ENCODE peak calls at places on chromosome 11, in six cellular contexts. K is thoracic aorta; E is OCI-LY7; O is brain microvascular endothelial cell; I is endodermal cell; Q is effector memory CD4-positive, alpha-beta T cell. N is an unnamed sample.

GRCh38 chr11:86741489-86742435 is 58.6 kb upstream of the PRSS23 start:
- DNase-seq in Q (no peak), O (peak), E (no peak), I (no peak), K (no peak), N (no peak)

GRCh38 chr11:7512525-7513209 is 1.1 kb upstream of the PPFIBP2 start:
- DNase-seq in K (peak), I (peak), O (no peak), E (peak), Q (no peak), N (peak)

GRCh38 chr11:76206327-76207081 is at the start of gene WNT11:
- DNase-seq in K (no peak), Q (no peak), I (peak), E (no peak), O (peak), N (peak)

GRCh38 chr11:123193742-123194141 is 1.3 kb downstream of the CLMP start:
- DNase-seq in I (no peak), K (no peak), E (no peak), O (no peak), Q (no peak), N (no peak)

GRCh38 chr11:113992459-113993105 is 17.7 kb downstream of the HTR3A start:
- DNase-seq in I (no peak), O (no peak), Q (no peak), K (no peak), E (no peak), N (peak)

GRCh38 chr11:88414385-88414861 is 76.9 kb upstream of the CTSC start:
- DNase-seq in Q (peak), I (no peak), O (peak), K (no peak), E (no peak), N (peak)

GRCh38 chr11:62104816-62105610 is 18.8 kb upstream of the INCENP start:
- DNase-seq in Q (no peak), O (no peak), E (no peak), K (no peak), I (no peak), N (no peak)

GRCh38 chr11:38345286-38345685 is 1747.2 kb upstream of the RAG2 start:
- DNase-seq in I (no peak), E (no peak), Q (no peak), O (peak), K (no peak), N (no peak)

GRCh38 chr11:91860661-91861060 is 364.0 kb upstream of the FAT3 start:
- DNase-seq in K (no peak), I (no peak), O (no peak), Q (no peak), E (no peak), N (no peak)

DNA sequence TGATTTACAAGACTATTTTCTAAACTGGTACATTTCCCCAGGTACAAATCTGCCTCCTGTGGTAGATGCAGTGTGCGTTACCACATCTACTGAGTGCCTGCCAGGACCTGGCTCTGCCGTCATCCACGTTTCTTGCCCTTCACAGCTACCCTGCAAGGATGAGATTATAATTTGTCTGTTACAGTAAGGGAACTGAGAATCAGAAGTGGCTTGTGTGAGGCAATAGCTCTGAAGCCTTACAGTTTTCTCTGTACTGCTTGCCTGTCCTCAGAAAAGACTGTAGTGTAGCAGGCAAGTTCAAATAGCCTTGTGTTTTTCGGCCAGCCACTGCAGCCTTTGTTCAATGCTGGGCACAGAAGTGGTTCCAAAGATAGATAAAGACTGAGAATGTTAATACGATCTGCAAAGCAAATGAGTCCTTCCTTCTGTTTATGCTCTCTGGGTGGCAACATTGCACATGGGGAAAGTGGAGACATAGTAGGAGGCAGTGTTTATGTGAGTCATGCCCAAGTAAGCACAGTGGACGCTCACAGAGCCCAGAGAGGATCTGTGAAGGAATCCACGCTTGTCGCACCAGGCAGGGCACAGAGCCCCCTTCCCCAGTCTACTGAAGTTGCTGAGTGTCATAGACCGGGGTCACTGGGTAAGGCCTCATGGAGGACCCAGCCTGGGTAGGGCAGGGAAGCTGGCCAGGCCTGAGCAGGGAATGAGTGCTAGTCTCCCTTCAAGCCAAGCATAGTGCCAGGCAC is 49.1 kb downstream of the MICAL2 start:
- DNase-seq in K (no peak), I (peak), Q (no peak), O (peak), E (no peak), N (no peak)
- H3K27ac ChIP-seq in K (peak), I (no peak), Q (no peak), O (peak), E (no peak), N (peak)

GRCh38 chr11:10730151-10730550 is 20.9 kb upstream of the CTR9 start:
- DNase-seq in I (no peak), O (no peak), E (no peak), K (no peak), Q (no peak), N (no peak)

GRCh38 chr11:10731064-10731680 is 19.9 kb upstream of the CTR9 start:
- DNase-seq in O (no peak), E (no peak), Q (no peak), K (no peak), I (no peak), N (no peak)

DNA sequence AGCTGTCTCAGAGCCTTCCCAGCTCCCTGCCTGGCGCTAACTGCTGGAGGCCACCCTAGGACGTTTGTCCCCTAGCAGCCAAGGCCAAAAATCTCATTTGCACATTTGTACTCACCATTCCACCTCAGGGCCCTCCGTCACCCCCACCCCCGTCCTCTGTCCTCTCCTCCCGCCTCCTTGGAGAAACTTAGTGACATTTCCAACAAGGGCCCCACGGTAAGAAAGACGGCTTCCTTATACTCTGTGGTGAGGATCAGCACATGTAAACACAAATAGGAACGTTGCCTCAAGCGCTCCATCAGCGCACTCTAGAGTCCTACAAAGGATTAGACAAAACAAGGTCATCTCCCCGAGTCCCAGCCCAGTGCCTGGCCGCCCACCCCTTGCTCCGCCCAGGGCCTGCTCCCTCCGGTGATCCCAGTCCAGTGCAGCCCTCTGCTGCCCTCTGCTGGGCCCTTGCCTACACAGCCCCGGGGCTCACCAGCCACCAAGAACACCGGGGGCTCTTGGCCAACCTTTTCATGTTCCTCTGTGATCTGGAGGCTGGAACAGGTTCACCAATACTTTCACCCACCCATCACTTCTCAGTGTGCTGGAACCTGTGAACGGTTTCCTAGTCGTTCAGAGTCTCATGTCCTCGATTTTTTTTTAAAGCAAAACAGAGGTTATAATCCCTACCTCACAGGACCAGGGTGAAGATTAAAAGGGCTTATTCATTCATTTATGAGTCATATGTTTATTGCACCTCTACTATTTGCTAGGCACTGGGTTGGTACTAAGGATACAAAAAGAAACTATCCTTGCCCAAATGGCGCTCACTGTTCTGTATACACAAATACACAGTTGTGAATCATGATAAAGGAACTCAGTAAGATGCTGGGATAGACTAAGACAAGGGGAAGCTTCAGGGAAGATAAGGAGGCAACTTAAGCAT is 15.2 kb upstream of the CTR9 start:
- DNase-seq in I (peak), O (peak), K (peak), Q (peak), E (peak), N (peak)
- H3K4me3 ChIP-seq in I (no peak), O (peak), K (peak), Q (peak), E (no peak), N (no peak)

DNA sequence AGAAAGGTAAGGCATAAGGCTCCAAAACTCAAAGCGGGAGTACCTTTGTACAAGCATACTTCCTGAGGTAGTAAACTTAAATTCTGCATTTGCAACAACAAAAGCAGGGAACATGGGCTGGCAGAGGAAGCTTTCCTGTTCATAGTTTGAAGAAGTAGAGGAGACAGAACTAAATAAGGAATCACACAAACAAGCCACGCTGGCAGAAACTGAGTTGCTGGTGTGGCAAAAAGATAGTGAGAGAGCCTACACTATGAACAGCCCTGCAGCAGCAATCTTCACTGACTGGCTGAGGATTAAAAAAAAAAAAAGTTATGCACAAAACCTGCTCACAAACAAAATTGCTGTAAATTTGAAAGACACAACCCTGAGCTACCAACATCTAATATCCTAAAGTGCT is 46.5 kb downstream of the FCHSD2 start:
- DNase-seq in E (no peak), K (no peak), I (no peak), O (peak), Q (no peak), N (no peak)
- H3K27ac ChIP-seq in E (no peak), K (peak), I (no peak), O (no peak), Q (no peak), N (no peak)

GRCh38 chr11:69641681-69642548 is 959 bp downstream of the CCND1 start:
- DNase-seq in O (no peak), E (no peak), I (peak), Q (no peak), K (no peak), N (peak)

GRCh38 chr11:69640995-69641581 is at the start of gene CCND1:
- DNase-seq in K (peak), Q (no peak), O (peak), E (peak), I (peak), N (peak)

GRCh38 chr11:69639843-69640242 is 1.1 kb upstream of the CCND1 start:
- DNase-seq in I (no peak), O (no peak), K (no peak), Q (no peak), E (no peak), N (no peak)

GRCh38 chr11:69638941-69639681 is 1.8 kb upstream of the CCND1 start:
- DNase-seq in O (peak), K (peak), E (peak), I (peak), Q (no peak), N (peak)

DNA sequence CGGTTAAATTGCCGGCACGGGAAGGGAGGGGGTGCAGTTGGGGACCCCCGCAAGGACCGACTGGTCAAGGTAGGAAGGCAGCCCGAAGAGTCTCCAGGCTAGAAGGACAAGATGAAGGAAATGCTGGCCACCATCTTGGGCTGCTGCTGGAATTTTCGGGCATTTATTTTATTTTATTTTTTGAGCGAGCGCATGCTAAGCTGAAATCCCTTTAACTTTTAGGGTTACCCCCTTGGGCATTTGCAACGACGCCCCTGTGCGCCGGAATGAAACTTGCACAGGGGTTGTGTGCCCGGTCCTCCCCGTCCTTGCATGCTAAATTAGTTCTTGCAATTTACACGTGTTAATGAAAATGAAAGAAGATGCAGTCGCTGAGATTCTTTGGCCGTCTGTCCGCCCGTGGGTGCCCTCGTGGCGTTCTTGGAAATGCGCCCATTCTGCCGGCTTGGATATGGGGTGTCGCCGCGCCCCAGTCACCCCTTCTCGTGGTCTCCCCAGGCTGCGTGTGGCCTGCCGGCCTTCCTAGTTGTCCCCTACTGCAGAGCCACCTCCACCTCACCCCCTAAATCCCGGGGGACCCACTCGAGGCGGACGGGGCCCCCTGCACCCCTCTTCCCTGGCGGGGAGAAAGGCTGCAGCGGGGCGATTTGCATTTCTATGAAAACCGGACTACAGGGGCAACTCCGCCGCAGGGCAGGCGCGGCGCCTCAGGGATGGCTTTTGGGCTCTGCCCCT is 529 bp upstream of the CCND1 start:
- DNase-seq in Q (no peak), I (peak), E (no peak), K (no peak), O (no peak), N (no peak)
- H3K4me3 ChIP-seq in Q (peak), I (peak), E (no peak), K (peak), O (peak), N (peak)

GRCh38 chr11:130850185-130850944 is 65.9 kb downstream of the SNX19 start:
- DNase-seq in E (no peak), K (no peak), Q (no peak), I (no peak), O (no peak), N (no peak)
- H3K27ac ChIP-seq in E (no peak), K (no peak), Q (no peak), I (no peak), O (no peak), N (no peak)

GRCh38 chr11:64621283-64622019 is 30.4 kb downstream of the SLC22A12 start:
- DNase-seq in Q (no peak), O (no peak), I (no peak), E (peak), K (no peak), N (no peak)

GRCh38 chr11:64622681-64623080 is 31.7 kb downstream of the SLC22A12 start:
- DNase-seq in K (no peak), E (no peak), I (no peak), O (no peak), Q (no peak), N (no peak)

GRCh38 chr11:64619196-64619595 is 28.2 kb downstream of the SLC22A12 start:
- DNase-seq in O (no peak), Q (no peak), E (no peak), I (no peak), K (no peak), N (peak)

GRCh38 chr11:64619811-64620285 is 28.8 kb downstream of the SLC22A12 start:
- DNase-seq in I (peak), K (no peak), O (peak), E (peak), Q (no peak), N (peak)

GRCh38 chr11:64620286-64620962 is 29.4 kb downstream of the SLC22A12 start:
- DNase-seq in Q (no peak), E (no peak), K (no peak), O (no peak), I (no peak), N (no peak)
- H3K4me3 ChIP-seq in Q (no peak), E (no peak), K (no peak), O (no peak), I (no peak), N (no peak)